ENCODE peak calls at places on chromosomes 6 and 20, in nine cellular contexts. O is NCI-H1694, B is keratinocyte, I is AG09319, S is LHCN-M2, C is brain microvascular endothelial cell, M is A172, T is kidney epithelial cell, X is posterior cingulate gyrus. W is an unnamed sample.

GRCh38 chr6:36953931-36954261 is 642 bp upstream of the PI16 start:
- DNase-seq in O (no peak), B (no peak), I (no peak), S (no peak), C (no peak), M (no peak), T (no peak), X (no peak), W (no peak)

GRCh38 chr6:142218441-142218840 is 71.4 kb downstream of the VTA1 start:
- DNase-seq in O (no peak), B (no peak), I (no peak), S (no peak), C (no peak), M (no peak), T (no peak), X (no peak), W (no peak)

GRCh38 chr6:111981441-111981840 is 72.5 kb upstream of the CCN6 start:
- DNase-seq in O (no peak), B (no peak), I (no peak), S (peak), C (no peak), M (no peak), T (no peak), X (no peak), W (no peak)

GRCh38 chr20:11675920-11676617 is 241.6 kb upstream of the BTBD3 start:
- DNase-seq in O (no peak), B (no peak), I (no peak), S (no peak), C (no peak), M (no peak), T (no peak), X (no peak), W (no peak)

GRCh38 chr6:21826031-21826430 is 232.5 kb downstream of the SOX4 start:
- DNase-seq in O (no peak), B (no peak), I (no peak), S (no peak), C (peak), M (peak), T (peak), X (no peak), W (no peak)

GRCh38 chr6:41191569-41191968 is 9.4 kb downstream of the TREML2 start:
- DNase-seq in O (no peak), B (no peak), I (no peak), S (peak), C (no peak), M (no peak), T (no peak), X (no peak), W (no peak)

GRCh38 chr20:53044296-53044695 is 72.1 kb downstream of the TSHZ2 start:
- DNase-seq in O (no peak), B (no peak), I (no peak), S (no peak), C (no peak), M (no peak), T (no peak), X (no peak), W (no peak)

GRCh38 chr20:44025756-44026155 is 111.1 kb downstream of the TOX2 start:
- DNase-seq in O (no peak), B (no peak), I (no peak), S (no peak), C (no peak), M (no peak), T (no peak), X (no peak), W (no peak)

GRCh38 chr6:92690997-92691599 is 728.3 kb downstream of the EPHA7 start:
- DNase-seq in O (no peak), B (no peak), I (no peak), S (peak), C (no peak), M (peak), T (no peak), X (no peak), W (no peak)

GRCh38 chr6:4944325-4944724 is 59.5 kb downstream of the RPP40 start:
- DNase-seq in O (no peak), B (no peak), I (no peak), S (no peak), C (no peak), M (no peak), T (no peak), X (no peak), W (no peak)

GRCh38 chr6:34011298-34011697 is 134.6 kb downstream of the GRM4 start:
- DNase-seq in O (no peak), B (no peak), I (no peak), S (no peak), C (no peak), M (no peak), T (no peak), X (no peak), W (no peak)

GRCh38 chr20:49029203-49029602 is 16.9 kb upstream of the CSE1L start:
- DNase-seq in O (no peak), B (no peak), I (no peak), S (no peak), C (no peak), M (no peak), T (no peak), X (no peak), W (no peak)

GRCh38 chr6:33854572-33855030 is 50.8 kb upstream of the MLN start:
- DNase-seq in O (peak), B (no peak), I (no peak), S (peak), C (no peak), M (peak), T (no peak), X (no peak), W (peak)

GRCh38 chr6:85641522-85641915 is 1.2 kb downstream of the SYNCRIP start:
- DNase-seq in O (no peak), B (no peak), I (no peak), S (peak), C (no peak), M (no peak), T (no peak), X (no peak), W (no peak)

GRCh38 chr6:160678230-160678629 is 14.2 kb upstream of the LPA start:
- DNase-seq in O (no peak), B (no peak), I (no peak), S (no peak), C (no peak), M (no peak), T (no peak), X (no peak), W (no peak)